ENCODE peak calls at places on chromosomes 11 and 22, in six cellular contexts. F, C, Y, I, B and Q are unnamed samples.

GRCh38 chr11:1039481-1040427 is 3.2 kb upstream of the MUC6 start:
- DNase-seq in F (peak), C (no peak), Y (no peak), I (no peak), B (no peak), Q (no peak)

GRCh38 chr22:24499706-24500105 is 4.6 kb downstream of the UPB1 start:
- DNase-seq in F (no peak), C (no peak), Y (no peak), I (no peak), B (no peak), Q (no peak)

GRCh38 chr22:48253573-48253972 is 1491.1 kb downstream of the TBC1D22A start:
- DNase-seq in F (no peak), C (no peak), Y (no peak), I (no peak), B (no peak), Q (no peak)

GRCh38 chr11:128695539-128696221 is 1.8 kb downstream of the FLI1 start:
- DNase-seq in F (no peak), C (no peak), Y (no peak), I (no peak), B (no peak), Q (peak)

GRCh38 chr22:38953577-38954413 is 3.6 kb upstream of the APOBEC3A start:
- DNase-seq in F (no peak), C (peak), Y (peak), I (no peak), B (no peak), Q (no peak)

GRCh38 chr11:34501500-34501899 is 12.1 kb downstream of the ELF5 start:
- DNase-seq in F (no peak), C (no peak), Y (no peak), I (no peak), B (no peak), Q (peak)

GRCh38 chr22:38016182-38017078 is 32.1 kb upstream of the SOX10 start:
- DNase-seq in F (no peak), C (no peak), Y (no peak), I (peak), B (no peak), Q (peak)

GRCh38 chr11:31645747-31646146 is 136.2 kb downstream of the ELP4 start:
- DNase-seq in F (no peak), C (no peak), Y (no peak), I (no peak), B (no peak), Q (peak)

GRCh38 chr22:40323681-40324083 is 22.6 kb upstream of the ADSL start:
- DNase-seq in F (no peak), C (peak), Y (no peak), I (no peak), B (no peak), Q (no peak)

GRCh38 chr11:123393312-123393927 is 36.6 kb upstream of the GRAMD1B start:
- DNase-seq in F (no peak), C (no peak), Y (no peak), I (no peak), B (no peak), Q (no peak)

GRCh38 chr22:49999901-50000586 is 12.5 kb downstream of the IL17REL start:
- DNase-seq in F (no peak), C (no peak), Y (no peak), I (no peak), B (no peak), Q (no peak)

GRCh38 chr11:8564526-8564925 is 29.5 kb downstream of the STK33 start:
- DNase-seq in F (no peak), C (no peak), Y (no peak), I (no peak), B (no peak), Q (no peak)

GRCh38 chr11:131854391-131854790 is 484.0 kb downstream of the NTM start:
- DNase-seq in F (no peak), C (no peak), Y (no peak), I (no peak), B (no peak), Q (no peak)

GRCh38 chr22:23142546-23143105 is 836 bp upstream of the RSPH14 start:
- DNase-seq in F (no peak), C (no peak), Y (no peak), I (no peak), B (no peak), Q (no peak)

GRCh38 chr11:134398644-134399292 is 13.3 kb downstream of the B3GAT1 start:
- DNase-seq in F (no peak), C (no peak), Y (no peak), I (no peak), B (no peak), Q (no peak)

GRCh38 chr11:7383406-7383805 is 101.9 kb upstream of the OLFML1 start:
- DNase-seq in F (no peak), C (no peak), Y (no peak), I (no peak), B (no peak), Q (no peak)

GRCh38 chr22:21571679-21572078 is 4.2 kb downstream of the UBE2L3 start:
- DNase-seq in F (no peak), C (no peak), Y (no peak), I (no peak), B (no peak), Q (no peak)

GRCh38 chr11:45204761-45205160 is 58.3 kb downstream of the PRDM11 start:
- DNase-seq in F (peak), C (no peak), Y (no peak), I (no peak), B (no peak), Q (peak)

GRCh38 chr22:37254867-37255233 is 10.8 kb upstream of the RAC2 start:
- DNase-seq in F (no peak), C (no peak), Y (no peak), I (no peak), B (no peak), Q (peak)

GRCh38 chr11:125091247-125091876 is 20.1 kb downstream of the TMEM218 start:
- DNase-seq in F (peak), C (no peak), Y (peak), I (peak), B (peak), Q (peak)

GRCh38 chr11:109728056-109728455 is 306.1 kb downstream of the C11orf87 start:
- DNase-seq in F (no peak), C (no peak), Y (no peak), I (no peak), B (no peak), Q (no peak)

GRCh38 chr22:41261541-41262249 is 21.0 kb upstream of the CHADL start:
- DNase-seq in F (no peak), C (no peak), Y (no peak), I (no peak), B (no peak), Q (peak)

GRCh38 chr22:41264408-41264941 is 21.5 kb downstream of the RANGAP1 start:
- DNase-seq in F (no peak), C (no peak), Y (no peak), I (no peak), B (no peak), Q (no peak)

GRCh38 chr11:88105952-88106351 is 69.3 kb downstream of the RAB38 start:
- DNase-seq in F (no peak), C (no peak), Y (no peak), I (no peak), B (no peak), Q (no peak)

GRCh38 chr11:58787903-58788302 is 56.2 kb upstream of the GLYAT start:
- DNase-seq in F (no peak), C (no peak), Y (no peak), I (no peak), B (no peak), Q (peak)

GRCh38 chr11:70306586-70307033 is 36.1 kb downstream of the PPFIA1 start:
- DNase-seq in F (no peak), C (no peak), Y (no peak), I (peak), B (no peak), Q (no peak)

GRCh38 chr22:27259390-27259789 is 542.2 kb downstream of the MN1 start:
- DNase-seq in F (no peak), C (no peak), Y (no peak), I (no peak), B (no peak), Q (no peak)

GRCh38 chr11:9691865-9692264 is 28.0 kb downstream of the SWAP70 start:
- DNase-seq in F (no peak), C (no peak), Y (no peak), I (no peak), B (no peak), Q (peak)

GRCh38 chr11:86737752-86738151 is 62.6 kb upstream of the PRSS23 start:
- DNase-seq in F (no peak), C (no peak), Y (no peak), I (no peak), B (no peak), Q (peak)

GRCh38 chr11:78420255-78420764 is 2.7 kb upstream of the GAB2 start:
- DNase-seq in F (peak), C (peak), Y (no peak), I (peak), B (peak), Q (peak)

GRCh38 chr22:46359362-46359761 is 23.8 kb downstream of the TRMU start:
- DNase-seq in F (no peak), C (no peak), Y (no peak), I (no peak), B (no peak), Q (no peak)

GRCh38 chr22:20524004-20524481 is 16.6 kb downstream of the MED15 start:
- DNase-seq in F (no peak), C (no peak), Y (no peak), I (no peak), B (no peak), Q (no peak)

GRCh38 chr22:27331526-27332281 is 469.9 kb downstream of the MN1 start:
- DNase-seq in F (peak), C (peak), Y (no peak), I (peak), B (no peak), Q (peak)

GRCh38 chr11:116162541-116163230 is 610.1 kb downstream of the BUD13 start:
- DNase-seq in F (no peak), C (no peak), Y (no peak), I (no peak), B (no peak), Q (no peak)

GRCh38 chr11:120381401-120381800 is 45.2 kb downstream of the ARHGEF12 start:
- DNase-seq in F (no peak), C (no peak), Y (no peak), I (no peak), B (no peak), Q (peak)

GRCh38 chr11:60116996-60117790 is 28.7 kb downstream of the MS4A2 start:
- DNase-seq in F (no peak), C (no peak), Y (no peak), I (no peak), B (no peak), Q (no peak)

GRCh38 chr22:38973289-38974169 is 8.6 kb upstream of the APOBEC3B start:
- DNase-seq in F (peak), C (peak), Y (peak), I (peak), B (no peak), Q (no peak)

GRCh38 chr11:102545701-102546100 is 15.2 kb upstream of the MMP7 start:
- DNase-seq in F (no peak), C (no peak), Y (no peak), I (no peak), B (no peak), Q (no peak)

GRCh38 chr11:15737326-15737725 is 619.0 kb downstream of the SOX6 start:
- DNase-seq in F (no peak), C (no peak), Y (no peak), I (no peak), B (no peak), Q (peak)